ENCODE peak calls at places on chromosome 13, in six cellular contexts. R is AG04450, Q is left ventricle myocardium inferior, V is cardiac muscle cell, P is Peyer's patch, B is tibial nerve. T is an unnamed sample.

GRCh38 chr13:52393572-52394357 is 12.2 kb downstream of the THSD1 start:
- DNase-seq in R (no peak), Q (no peak), V (no peak), P (no peak), B (no peak), T (no peak)

GRCh38 chr13:26616126-26616525 is 58.6 kb downstream of the WASF3 start:
- DNase-seq in R (no peak), Q (no peak), V (no peak), P (no peak), B (no peak), T (no peak)

GRCh38 chr13:92054389-92054788 is 656.0 kb downstream of the GPC5 start:
- DNase-seq in R (no peak), Q (no peak), V (no peak), P (no peak), B (no peak), T (no peak)

GRCh38 chr13:112249644-112250610 is 126.2 kb upstream of the SPACA7 start:
- DNase-seq in R (no peak), Q (no peak), V (no peak), P (no peak), B (no peak), T (no peak)

GRCh38 chr13:112172017-112172416 is 105.1 kb downstream of the SOX1 start:
- DNase-seq in R (no peak), Q (no peak), V (no peak), P (no peak), B (no peak), T (no peak)

GRCh38 chr13:40779796-40780285 is 8.9 kb upstream of the MRPS31 start:
- DNase-seq in R (no peak), Q (no peak), V (no peak), P (no peak), B (no peak), T (no peak)

GRCh38 chr13:32136716-32137115 is 105.1 kb downstream of the FRY start:
- DNase-seq in R (no peak), Q (no peak), V (no peak), P (no peak), B (no peak), T (no peak)

GRCh38 chr13:99969368-99969933 is 2.1 kb downstream of the ZIC5 start:
- DNase-seq in R (no peak), Q (no peak), V (peak; percentile 32), P (no peak), B (no peak), T (no peak)

GRCh38 chr13:32548837-32549236 is 10.2 kb upstream of the N4BP2L2 start:
- DNase-seq in R (peak; percentile 8), Q (no peak), V (no peak), P (no peak), B (no peak), T (no peak)

GRCh38 chr13:75444016-75444415 is 38.0 kb downstream of the TBC1D4 start:
- DNase-seq in R (no peak), Q (no peak), V (no peak), P (no peak), B (no peak), T (no peak)

GRCh38 chr13:92158335-92158734 is 759.9 kb downstream of the GPC5 start:
- DNase-seq in R (no peak), Q (no peak), V (no peak), P (no peak), B (no peak), T (no peak)

GRCh38 chr13:112705286-112705685 is 15.4 kb downstream of the ATP11A start:
- DNase-seq in R (no peak), Q (no peak), V (no peak), P (peak; percentile 24), B (no peak), T (no peak)

GRCh38 chr13:30936920-30937319 is 4.5 kb downstream of the TEX26 start:
- DNase-seq in R (no peak), Q (no peak), V (no peak), P (no peak), B (no peak), T (no peak)

GRCh38 chr13:89401209-89401810 is 1730.1 kb downstream of the SLITRK5 start:
- DNase-seq in R (peak; percentile 45), Q (no peak), V (no peak), P (no peak), B (no peak), T (no peak)

GRCh38 chr13:40590112-40590862 is 76.2 kb downstream of the FOXO1 start:
- DNase-seq in R (no peak), Q (no peak), V (no peak), P (no peak), B (no peak), T (no peak)

GRCh38 chr13:30792257-30793000 is 57.1 kb downstream of the ALOX5AP start:
- DNase-seq in R (peak; percentile 92), Q (peak; percentile 77), V (no peak), P (peak; percentile 66), B (peak; percentile 49), T (no peak)

GRCh38 chr13:95128045-95128643 is 173.1 kb downstream of the ABCC4 start:
- DNase-seq in R (no peak), Q (no peak), V (no peak), P (no peak), B (no peak), T (no peak)

DNA sequence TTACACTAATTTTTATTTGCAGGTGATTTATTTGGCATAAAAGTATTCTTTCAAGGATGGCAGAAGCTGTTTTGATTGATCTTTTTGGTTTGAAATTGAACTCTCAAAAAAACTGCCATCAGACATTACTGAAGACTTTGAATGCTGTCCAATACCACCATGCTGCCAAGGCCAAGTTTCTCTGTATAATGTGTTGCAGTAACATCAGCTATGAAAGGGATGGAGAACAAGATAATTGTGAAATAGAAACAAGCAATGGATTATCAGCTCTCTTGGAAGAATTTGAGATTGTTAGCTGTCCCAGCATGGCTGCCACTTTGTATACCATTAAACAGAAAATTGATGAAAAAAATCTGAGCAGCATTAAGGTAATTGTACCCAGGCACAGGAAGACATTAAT is 1.2 kb downstream of the LACC1 start:
- DNase-seq in R (no peak), Q (no peak), V (no peak), P (no peak), B (no peak), T (no peak)
- H3K27ac ChIP-seq in R (no peak overlapping the region), Q (no peak overlapping the region), V (no peak overlapping the region), P (no peak overlapping the region), B (peak overlapping the region; percentile 93), T (no peak overlapping the region)

GRCh38 chr13:50969691-50970090 is 60.1 kb downstream of the RNASEH2B start:
- DNase-seq in R (no peak), Q (no peak), V (peak; percentile 49), P (no peak), B (no peak), T (no peak)
- TF ChIP-seq CTCF in R (no peak), Q (peak; percentile 19), V (no peak), P (no peak), B (no peak), T (no peak)

GRCh38 chr13:113836917-113837553 is 26.8 kb downstream of the GAS6 start:
- DNase-seq in R (peak; percentile 62), Q (peak; percentile 76), V (peak; percentile 60), P (peak; percentile 59), B (peak; percentile 75), T (no peak)
- H3K27ac ChIP-seq in R (peak overlapping the region; percentile 100), Q (peak overlapping the region; percentile 97), V (peak overlapping the region; percentile 93), P (peak overlapping the region; percentile 77), B (peak overlapping the region; percentile 75), T (no peak overlapping the region)

DNA sequence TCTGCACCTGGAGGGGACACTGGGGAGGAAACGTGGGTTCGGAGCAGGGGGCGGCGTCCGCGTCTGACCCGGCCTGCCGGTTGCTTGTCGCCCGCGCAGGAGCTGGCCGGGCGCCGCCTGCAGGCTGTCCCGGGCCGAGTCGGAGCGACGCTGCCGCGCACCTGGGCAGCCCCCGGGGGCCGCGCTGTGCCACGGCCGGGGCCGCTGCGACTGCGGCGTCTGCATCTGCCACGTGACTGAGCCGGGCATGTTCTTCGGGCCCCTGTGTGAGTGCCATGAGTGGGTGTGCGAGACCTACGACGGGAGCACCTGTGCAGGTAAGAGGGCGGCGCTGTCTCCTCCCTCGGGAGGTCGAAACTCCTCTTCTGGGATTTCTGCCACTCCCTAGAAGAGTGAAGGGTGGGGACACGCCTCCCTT is 1.3 kb downstream of the ITGBL1 start:
- DNase-seq in R (no peak), Q (peak; percentile 17), V (no peak), P (no peak), B (no peak), T (no peak)
- TF ChIP-seq CTCF in R (no peak), Q (peak; percentile 59), V (peak; percentile 33), P (no peak), B (peak; percentile 43), T (no peak)

DNA sequence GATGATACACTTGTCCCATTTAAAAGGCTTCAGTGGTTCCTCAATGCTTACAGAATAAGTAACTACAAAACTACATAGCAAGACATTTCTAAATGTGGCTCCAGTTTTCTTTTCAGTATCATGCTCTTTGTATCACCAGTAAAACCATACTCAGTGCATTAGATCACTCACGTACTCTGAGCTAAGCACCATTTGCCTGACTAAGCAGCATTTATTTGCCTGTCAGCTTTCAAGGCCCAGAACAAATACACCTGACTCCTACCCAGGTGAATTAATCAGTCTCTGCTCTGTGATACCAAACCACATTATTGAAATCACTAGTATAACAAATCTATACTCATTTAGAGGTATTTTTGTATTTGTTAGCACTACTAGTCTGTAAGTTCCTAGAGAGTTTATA is 47.4 kb upstream of the PCDH20 start:
- DNase-seq in R (no peak), Q (no peak), V (no peak), P (no peak), B (no peak), T (no peak)
- H3K27ac ChIP-seq in R (no peak overlapping the region), Q (no peak overlapping the region), V (no peak overlapping the region), P (no peak overlapping the region), B (no peak overlapping the region), T (no peak overlapping the region)

T was measured in CD4-positive, alpha-beta T cell.